ENCODE peak calls at places on chromosome 1, in six cellular contexts. One of them, this sample, is unnamed.

GRCh38 chr1:29698033-29698432 is 461.7 kb downstream of the PTPRU start:
- DNase-seq in mucosa of descending colon: no peak
- DNase-seq in NCI-H460: no peak
- DNase-seq in cardiac fibroblast: peak; percentile 61
- DNase-seq in mammary epithelial cell: peak; percentile 51
- DNase-seq in Daoy: peak; percentile 83
- DNase-seq in this sample: peak; percentile 75

GRCh38 chr1:98677288-98677687 is 15.8 kb downstream of the SNX7 start:
- DNase-seq in mucosa of descending colon: no peak
- DNase-seq in Daoy: peak; percentile 80
- DNase-seq in cardiac fibroblast: peak; percentile 75
- DNase-seq in NCI-H460: no peak
- DNase-seq in mammary epithelial cell: peak; percentile 92
- DNase-seq in this sample: peak; percentile 88

GRCh38 chr1:205064301-205064700 is 20.0 kb downstream of the TMEM81 start:
- DNase-seq in NCI-H460: no peak
- DNase-seq in mucosa of descending colon: no peak
- DNase-seq in Daoy: no peak
- DNase-seq in cardiac fibroblast: no peak
- DNase-seq in mammary epithelial cell: no peak
- DNase-seq in this sample: no peak

GRCh38 chr1:210248341-210248740 is 15.7 kb downstream of the SERTAD4 start:
- DNase-seq in mammary epithelial cell: no peak
- DNase-seq in cardiac fibroblast: no peak
- DNase-seq in Daoy: no peak
- DNase-seq in mucosa of descending colon: no peak
- DNase-seq in NCI-H460: no peak
- DNase-seq in this sample: no peak

GRCh38 chr1:63264161-63264560 is 58.2 kb upstream of the FOXD3 start:
- DNase-seq in Daoy: no peak
- DNase-seq in NCI-H460: no peak
- DNase-seq in cardiac fibroblast: no peak
- DNase-seq in mammary epithelial cell: no peak
- DNase-seq in mucosa of descending colon: no peak
- DNase-seq in this sample: peak; percentile 21

GRCh38 chr1:30088594-30089556 is 634.5 kb downstream of the MATN1 start:
- DNase-seq in Daoy: peak; percentile 41
- DNase-seq in NCI-H460: no peak
- DNase-seq in mucosa of descending colon: peak; percentile 67
- DNase-seq in mammary epithelial cell: no peak
- DNase-seq in cardiac fibroblast: no peak
- DNase-seq in this sample: no peak

GRCh38 chr1:41497056-41497440 is 12.6 kb upstream of the EDN2 start:
- DNase-seq in NCI-H460: no peak
- DNase-seq in Daoy: no peak
- DNase-seq in mucosa of descending colon: peak; percentile 54
- DNase-seq in mammary epithelial cell: no peak
- DNase-seq in cardiac fibroblast: no peak
- DNase-seq in this sample: no peak

GRCh38 chr1:12595839-12596821 is 21.9 kb downstream of the DHRS3 start:
- DNase-seq in mammary epithelial cell: peak; percentile 84
- DNase-seq in mucosa of descending colon: peak; percentile 91
- DNase-seq in NCI-H460: peak; percentile 76
- DNase-seq in cardiac fibroblast: peak; percentile 97
- DNase-seq in Daoy: peak; percentile 96
- DNase-seq in this sample: peak; percentile 68

GRCh38 chr1:50968884-50969610 is 998 bp upstream of the CDKN2C start:
- DNase-seq in mucosa of descending colon: peak; percentile 82
- DNase-seq in NCI-H460: no peak
- DNase-seq in mammary epithelial cell: peak; percentile 54
- DNase-seq in Daoy: peak; percentile 70
- DNase-seq in cardiac fibroblast: peak; percentile 33
- DNase-seq in this sample: no peak

GRCh38 chr1:110336300-110337039 is 2.7 kb upstream of the RBM15 start:
- DNase-seq in mucosa of descending colon: no peak
- DNase-seq in cardiac fibroblast: no peak
- DNase-seq in Daoy: peak; percentile 30
- DNase-seq in NCI-H460: no peak
- DNase-seq in mammary epithelial cell: no peak
- DNase-seq in this sample: no peak

GRCh38 chr1:204271970-204272369 is 58.2 kb upstream of the GOLT1A start:
- DNase-seq in cardiac fibroblast: no peak
- DNase-seq in mammary epithelial cell: no peak
- DNase-seq in Daoy: no peak
- DNase-seq in mucosa of descending colon: no peak
- DNase-seq in NCI-H460: no peak
- DNase-seq in this sample: no peak

GRCh38 chr1:203557390-203557789 is 63.4 kb downstream of the OPTC start:
- DNase-seq in Daoy: peak; percentile 91
- DNase-seq in mucosa of descending colon: no peak
- DNase-seq in NCI-H460: no peak
- DNase-seq in mammary epithelial cell: peak; percentile 35
- DNase-seq in cardiac fibroblast: peak; percentile 63
- DNase-seq in this sample: peak; percentile 79

GRCh38 chr1:25543425-25544242 is at the start of gene LDLRAP1:
- DNase-seq in NCI-H460: peak; percentile 57
- DNase-seq in mammary epithelial cell: peak; percentile 70
- DNase-seq in cardiac fibroblast: peak; percentile 67
- DNase-seq in mucosa of descending colon: peak; percentile 84
- DNase-seq in Daoy: peak; percentile 83
- DNase-seq in this sample: peak; percentile 64